ENCODE peak calls at places on chromosomes 16 and 17, in six cellular contexts. P is NCI-H1092; U is activated CD4-positive, CD25-positive, alpha-beta regulatory T cell; I is endodermal cell; B is HuH-7; J is stomach. H is an unnamed sample.

GRCh38 chr17:19275457-19276082 is 38.4 kb downstream of the EPN2 start:
- DNase-seq in P (no peak), U (no peak), I (no peak), B (no peak), J (no peak), H (no peak)

GRCh38 chr17:28467456-28468025 is 5.9 kb upstream of the SLC13A2 start:
- DNase-seq in P (no peak), U (no peak), I (no peak), B (no peak), J (no peak), H (no peak)

GRCh38 chr17:67388986-67389385 is 11.9 kb downstream of the PITPNC1 start:
- DNase-seq in P (no peak), U (no peak), I (no peak), B (no peak), J (no peak), H (no peak)

GRCh38 chr16:77610496-77610895 is 111.8 kb upstream of the NUDT7 start:
- DNase-seq in P (no peak), U (no peak), I (no peak), B (no peak), J (no peak), H (no peak)

GRCh38 chr16:85850344-85850880 is 48.5 kb upstream of the IRF8 start:
- DNase-seq in P (no peak), U (no peak), I (peak), B (no peak), J (no peak), H (no peak)

GRCh38 chr16:87855852-87856715 is 13.2 kb downstream of the SLC7A5 start:
- DNase-seq in P (no peak), U (no peak), I (no peak), B (no peak), J (peak), H (peak)

GRCh38 chr16:50371036-50371716 is 2.4 kb upstream of the BRD7 start:
- DNase-seq in P (no peak), U (no peak), I (no peak), B (no peak), J (no peak), H (no peak)

GRCh38 chr17:82772026-82772425 is 20.2 kb downstream of the TBCD start:
- DNase-seq in P (no peak), U (no peak), I (no peak), B (peak), J (peak), H (no peak)

GRCh38 chr16:46908540-46909372 is 24.6 kb downstream of the GPT2 start:
- DNase-seq in P (peak), U (peak), I (peak), B (peak), J (peak), H (peak)

GRCh38 chr16:27819881-27820610 is 243.5 kb downstream of the GSG1L start:
- DNase-seq in P (no peak), U (no peak), I (peak), B (no peak), J (no peak), H (no peak)